ENCODE peak calls at places on chromosomes 12 and 14, in ten cellular contexts. E is stimulated activated CD4-positive, alpha-beta T cell treated with anti-CD3 and anti-CD28 coated beads, Interleukin-4, amount 100 ng/mL, for 48 hours; H is heart left ventricle; C is effector CD8-positive, alpha-beta T cell; D is AG08396; K is stromal cell of bone marrow; V is NCI-H69; S is activated T-helper 1 cell treated with anti-CD3 and anti-CD28 coated beads, Interleukin-12 subunit alpha, Interleukin-12 subunit beta, Interleukin-2, Interleukin-4 antibody, amounts not matched to agents 30 ng/mL and 10 ng/mL and 1 ng/mL, durations not matched to agents 14 hours and 24 hours and 36 hours; X is AML-193; Q is ACHN. R is an unnamed sample.

GRCh38 chr12:52464921-52465320 is 8.7 kb downstream of the KRT6C start:
- DNase-seq in C (no peak), Q (no peak), E (no peak), K (no peak), V (no peak), S (no peak), X (no peak), H (no peak), D (no peak), R (no peak)

GRCh38 chr12:14393736-14394135 is 28.3 kb downstream of the ATF7IP start:
- DNase-seq in D (no peak), Q (no peak), C (no peak), V (peak; percentile 22), H (no peak), E (no peak), S (no peak), K (no peak), X (no peak), R (peak; percentile 74)

GRCh38 chr12:124716208-124717141 is 147.2 kb downstream of the SCARB1 start:
- DNase-seq in X (no peak), Q (no peak), H (no peak), V (peak; percentile 47), S (no peak), E (no peak), D (no peak), C (no peak), K (no peak), R (no peak)

GRCh38 chr12:120640840-120641833 is 711 bp downstream of the CABP1 start:
- DNase-seq in E (no peak), Q (peak; percentile 89), X (no peak), H (peak; percentile 48), D (peak; percentile 73), S (peak; percentile 49), K (no peak), C (peak; percentile 23), V (peak; percentile 53), R (peak; percentile 59)

GRCh38 chr14:96121660-96122395 is 82.7 kb downstream of the C14orf132 start:
- DNase-seq in X (no peak), H (no peak), D (peak; percentile 46), Q (no peak), C (no peak), V (no peak), E (no peak), K (no peak), S (no peak), R (peak; percentile 78)

GRCh38 chr12:122422769-122423257 is 344 bp upstream of the CLIP1 start:
- DNase-seq in K (peak; percentile 54), V (peak; percentile 78), D (peak; percentile 56), C (no peak), S (peak; percentile 14), X (no peak), E (no peak), H (peak; percentile 14), Q (peak; percentile 76), R (peak; percentile 75)

GRCh38 chr14:28987516-28987915 is 220.9 kb downstream of the FOXG1 start:
- DNase-seq in E (no peak), S (no peak), H (no peak), C (no peak), K (no peak), V (no peak), D (no peak), Q (no peak), X (no peak), R (peak; percentile 22)

GRCh38 chr14:33693237-33693636 is 257.6 kb downstream of the EGLN3 start:
- DNase-seq in Q (no peak), D (no peak), K (peak; percentile 62), S (no peak), H (no peak), V (no peak), X (no peak), E (no peak), C (no peak), R (peak; percentile 44)

GRCh38 chr14:104985675-104986486 is at the start of gene CLBA1:
- DNase-seq in C (peak; percentile 78), K (peak; percentile 83), H (peak; percentile 90), D (peak; percentile 99), V (peak; percentile 97), E (peak; percentile 80), S (peak; percentile 87), X (peak; percentile 60), Q (peak; percentile 89), R (peak; percentile 86)

R was measured in fibroblast of lung.